ENCODE peak calls at places on chromosome 6, in eight cellular contexts. J is fibroblast of villous mesenchyme, X is IMR-90, E is AG04449, H is cardiac fibroblast, I is thoracic aorta, Y is gastrocnemius medialis, G is glutamatergic neuron. T is an unnamed sample.

GRCh38 chr6:31919624-31920303 is 7.8 kb upstream of the C2 start:
- DNase-seq in E (no peak), G (no peak), Y (no peak), J (no peak), H (no peak), X (no peak), I (no peak), T (no peak)

GRCh38 chr6:9409126-9409525 is 973.8 kb upstream of the SLC35B3 start:
- DNase-seq in X (peak; percentile 24), J (no peak), I (no peak), H (no peak), E (no peak), G (no peak), Y (no peak), T (no peak)

GRCh38 chr6:81138236-81138635 is 614.2 kb downstream of the TENT5A start:
- DNase-seq in J (no peak), G (no peak), Y (no peak), H (no peak), I (no peak), X (no peak), E (no peak), T (no peak)

GRCh38 chr6:6728169-6728941 is 139.8 kb downstream of the LY86 start:
- DNase-seq in H (no peak), E (no peak), G (no peak), I (no peak), J (no peak), Y (no peak), X (no peak), T (no peak)

GRCh38 chr6:131825946-131826345 is 18.1 kb downstream of the ENPP1 start:
- DNase-seq in Y (no peak), H (no peak), E (no peak), G (no peak), X (peak; percentile 20), I (no peak), J (peak; percentile 42), T (no peak)

GRCh38 chr6:128676456-128676855 is 156.1 kb upstream of the PTPRK start:
- DNase-seq in E (no peak), X (no peak), H (no peak), J (no peak), Y (no peak), I (no peak), G (no peak), T (no peak)

GRCh38 chr6:12608874-12609273 is 107.7 kb upstream of the PHACTR1 start:
- DNase-seq in H (no peak), E (no peak), G (no peak), Y (no peak), X (no peak), J (no peak), I (no peak), T (no peak)

GRCh38 chr6:46626228-46626909 is 26.2 kb downstream of the CYP39A1 start:
- DNase-seq in X (peak; percentile 21), E (no peak), H (peak; percentile 64), G (no peak), I (no peak), J (peak; percentile 41), Y (no peak), T (peak; percentile 6)

GRCh38 chr6:52517502-52518278 is 59.2 kb downstream of the TRAM2 start:
- DNase-seq in X (peak; percentile 98), I (peak; percentile 96), H (peak; percentile 97), J (peak; percentile 97), G (peak; percentile 56), E (no peak), Y (peak; percentile 89), T (peak; percentile 95)

GRCh38 chr6:50187212-50188055 is 137.7 kb upstream of the DEFB112 start:
- DNase-seq in I (no peak), H (no peak), Y (no peak), J (no peak), E (no peak), G (peak; percentile 56), X (no peak), T (no peak)

GRCh38 chr6:137170266-137171052 is 3.0 kb downstream of the IL22RA2 start:
- DNase-seq in Y (no peak), E (no peak), I (no peak), H (no peak), X (no peak), G (no peak), J (no peak), T (no peak)

GRCh38 chr6:122302077-122302476 is 97.4 kb upstream of the HSF2 start:
- DNase-seq in E (no peak), G (no peak), J (no peak), H (no peak), I (no peak), X (no peak), Y (no peak), T (no peak)

GRCh38 chr6:11450061-11450460 is 87.5 kb upstream of the TMEM170B start:
- DNase-seq in I (no peak), H (no peak), J (no peak), Y (no peak), E (no peak), X (no peak), G (no peak), T (no peak)

GRCh38 chr6:38391206-38391908 is 248.4 kb downstream of the BTBD9 start:
- DNase-seq in E (no peak), G (peak; percentile 29), Y (no peak), X (peak; percentile 55), H (peak; percentile 19), I (no peak), J (no peak), T (peak; percentile 34)

DNA sequence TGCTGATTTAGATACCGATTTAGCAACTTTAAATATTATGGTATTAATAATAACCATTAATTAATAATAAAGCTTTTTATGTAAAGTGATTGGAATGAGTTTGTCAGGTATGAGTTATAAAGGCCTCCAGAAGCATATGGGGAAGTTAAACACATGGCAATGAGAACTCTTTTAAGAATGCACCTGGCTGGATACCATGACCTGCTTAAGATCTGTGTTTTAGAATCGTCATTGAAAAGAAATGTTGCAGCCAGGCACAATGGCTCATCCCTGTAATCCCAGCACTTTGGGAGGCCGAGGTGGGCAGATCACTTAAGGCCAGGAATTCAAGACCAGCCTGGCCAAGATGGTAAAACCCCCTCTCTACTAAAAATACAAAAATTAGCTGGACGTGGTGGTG is 197.5 kb downstream of the SOX4 start:
- DNase-seq in Y (no peak), G (no peak), H (no peak), I (no peak), E (no peak), J (peak; percentile 7), X (no peak), T (no peak)
- TF ChIP-seq CTCF in Y (no peak), G (no peak), H (no peak), I (no peak), E (no peak), J (no peak), X (no peak), T (no peak)

GRCh38 chr6:95279641-95280040 is 297.7 kb upstream of the MANEA start:
- DNase-seq in E (no peak), H (no peak), G (no peak), X (no peak), I (no peak), J (no peak), Y (no peak), T (no peak)

DNA sequence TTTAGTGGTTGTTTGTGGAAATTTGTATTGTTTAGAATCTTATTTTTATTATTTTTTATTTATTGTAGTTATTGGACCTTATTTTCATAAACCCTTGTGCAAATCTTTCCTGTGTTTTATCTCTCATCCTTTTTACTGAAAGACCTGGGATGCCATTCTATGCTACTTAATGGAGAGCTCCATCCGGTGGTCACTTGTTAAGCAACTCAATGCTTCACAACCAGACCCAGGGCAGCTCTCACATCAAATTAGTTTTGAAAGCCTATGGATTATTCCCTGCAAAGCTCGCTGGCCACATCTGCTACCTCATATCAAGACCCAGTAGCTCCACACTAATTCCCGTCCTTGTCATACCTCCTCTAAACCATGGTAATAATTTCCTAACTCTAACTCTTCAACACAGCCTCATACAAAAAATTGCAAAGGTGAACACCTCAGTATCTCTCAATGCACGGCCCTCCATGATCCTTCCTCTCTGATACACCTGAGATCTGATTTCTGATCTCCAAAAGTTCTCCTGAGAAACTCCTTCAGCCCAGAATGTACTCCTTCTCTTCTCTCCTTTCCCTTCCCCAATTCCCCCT is 296.6 kb upstream of the MANEA start:
- DNase-seq in J (peak; percentile 1), H (peak; percentile 50), I (no peak), X (peak; percentile 36), Y (no peak), G (no peak), E (no peak), T (no peak)
- TF ChIP-seq CTCF in J (no peak), H (peak; percentile 28), I (no peak), X (peak; percentile 35), Y (no peak), G (peak; percentile 44), E (no peak), T (no peak)

GRCh38 chr6:1312444-1313363 is 806 bp downstream of the FOXQ1 start:
- DNase-seq in H (no peak), J (peak; percentile 17), Y (no peak), E (no peak), G (peak; percentile 57), I (no peak), X (no peak), T (no peak)

GRCh38 chr6:1314617-1315016 is 2.7 kb downstream of the FOXQ1 start:
- DNase-seq in X (no peak), J (no peak), G (no peak), I (no peak), Y (no peak), E (no peak), H (no peak), T (no peak)

GRCh38 chr6:1315201-1315559 is 3.3 kb downstream of the FOXQ1 start:
- DNase-seq in G (no peak), J (no peak), H (no peak), Y (no peak), X (no peak), I (no peak), E (no peak), T (no peak)

GRCh38 chr6:1313364-1313754 is 1.5 kb downstream of the FOXQ1 start:
- DNase-seq in X (no peak), E (no peak), H (no peak), G (peak; percentile 51), I (no peak), Y (no peak), J (no peak), T (no peak)

DNA sequence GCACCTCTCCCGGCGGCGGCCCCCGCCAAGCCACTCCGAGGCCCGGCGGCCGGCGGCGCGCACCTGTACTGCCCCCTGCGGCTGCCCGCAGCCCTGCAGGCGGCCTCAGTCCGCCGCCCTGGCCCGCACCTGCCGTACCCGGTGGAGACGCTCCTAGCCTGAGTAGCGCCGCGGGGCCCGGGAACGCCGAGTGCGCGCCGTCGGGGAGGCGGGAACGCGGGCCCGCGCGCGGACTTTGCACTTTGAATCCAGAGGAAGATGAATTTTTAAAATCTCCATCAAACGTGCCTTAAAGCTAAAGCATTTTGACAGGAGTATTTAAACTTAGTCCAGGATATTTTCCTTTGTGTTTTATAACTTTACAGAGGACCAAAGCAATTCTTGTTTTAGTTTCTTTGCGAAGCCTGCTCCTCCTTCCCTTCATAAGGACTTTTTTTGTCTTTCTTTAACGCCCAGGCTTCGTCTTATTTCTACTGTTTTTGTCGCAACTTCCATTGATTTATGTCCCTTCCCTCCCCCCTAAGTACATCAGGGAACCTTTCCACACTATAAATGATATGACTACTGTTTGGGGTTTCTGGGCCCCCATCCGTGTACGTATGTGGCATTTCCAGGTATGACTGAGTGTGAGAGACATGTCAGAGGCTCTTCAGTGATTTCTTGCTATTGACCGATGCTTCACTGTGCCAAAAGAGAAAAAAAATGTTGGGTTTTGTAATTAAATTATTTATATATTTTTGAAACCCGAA is 2.0 kb downstream of the FOXQ1 start:
- DNase-seq in Y (no peak), G (peak; percentile 75), E (no peak), I (no peak), J (no peak), H (no peak), X (no peak), T (no peak)
- TF ChIP-seq CTCF in Y (peak; percentile 42), G (peak; percentile 72), E (peak; percentile 34), I (no peak), J (peak; percentile 32), H (no peak), X (peak; percentile 45), T (peak; percentile 73)

GRCh38 chr6:112560651-112561050 is 213.5 kb downstream of the RFPL4B start:
- DNase-seq in G (no peak), I (no peak), J (no peak), E (no peak), X (no peak), H (no peak), Y (no peak), T (no peak)
- TF ChIP-seq CTCF in G (no peak), I (no peak), J (no peak), E (no peak), X (no peak), H (no peak), Y (no peak), T (no peak)